ENCODE peak calls at places on chromosomes 12 and 14, in four cellular contexts. One of them, this sample, is unnamed.

GRCh38 chr14:52563120-52563519 is 10.5 kb downstream of the GPR137C start:
- DNase-seq in H1: no peak
- DNase-seq in H9: no peak
- DNase-seq in mesendoderm: peak
- DNase-seq in this sample: peak

GRCh38 chr12:79454338-79454777 is 236.4 kb downstream of the PAWR start:
- DNase-seq in H1: no peak
- DNase-seq in mesendoderm: peak
- DNase-seq in H9: no peak
- DNase-seq in this sample: peak

GRCh38 chr12:26614217-26614616 is 218.8 kb downstream of the ITPR2 start:
- DNase-seq in H9: peak
- DNase-seq in mesendoderm: peak
- DNase-seq in H1: peak
- DNase-seq in this sample: peak

GRCh38 chr14:104146651-104147345 is 8.4 kb downstream of the KIF26A start:
- DNase-seq in mesendoderm: no peak
- DNase-seq in H1: peak
- DNase-seq in H9: peak
- DNase-seq in this sample: no peak

GRCh38 chr14:75634848-75635247 is 25.8 kb downstream of the ERG28 start:
- DNase-seq in H9: no peak
- DNase-seq in H1: no peak
- DNase-seq in mesendoderm: peak
- DNase-seq in this sample: no peak

GRCh38 chr12:104671407-104672095 is 214.8 kb downstream of the CHST11 start:
- DNase-seq in mesendoderm: peak
- DNase-seq in H1: no peak
- DNase-seq in H9: no peak
- DNase-seq in this sample: peak

GRCh38 chr12:110287986-110288385 is 6.9 kb downstream of the ATP2A2 start:
- DNase-seq in H9: no peak
- DNase-seq in mesendoderm: no peak
- DNase-seq in H1: no peak
- DNase-seq in this sample: no peak

GRCh38 chr14:31529053-31529452 is 32.2 kb upstream of the NUBPL start:
- DNase-seq in H9: no peak
- DNase-seq in H1: no peak
- DNase-seq in mesendoderm: no peak
- DNase-seq in this sample: peak

GRCh38 chr12:57755454-57756372 is 810 bp downstream of the MARCHF9 start:
- DNase-seq in mesendoderm: no peak
- DNase-seq in H1: peak
- DNase-seq in H9: no peak
- DNase-seq in this sample: no peak

GRCh38 chr14:64910847-64911495 is 3.3 kb upstream of the CHURC1 start:
- DNase-seq in mesendoderm: peak
- DNase-seq in H1: no peak
- DNase-seq in H9: no peak
- DNase-seq in this sample: peak

GRCh38 chr14:92408186-92408585 is 85.2 kb downstream of the SLC24A4 start:
- DNase-seq in H9: no peak
- DNase-seq in mesendoderm: peak
- DNase-seq in H1: no peak
- DNase-seq in this sample: peak

GRCh38 chr14:92404938-92405337 is 82.0 kb downstream of the SLC24A4 start:
- DNase-seq in H1: no peak
- DNase-seq in mesendoderm: no peak
- DNase-seq in H9: no peak
- DNase-seq in this sample: no peak

GRCh38 chr14:92412912-92413311 is 89.9 kb downstream of the SLC24A4 start:
- DNase-seq in mesendoderm: no peak
- DNase-seq in H1: no peak
- DNase-seq in H9: no peak
- DNase-seq in this sample: peak

GRCh38 chr14:92407395-92407794 is 84.4 kb downstream of the SLC24A4 start:
- DNase-seq in H1: no peak
- DNase-seq in H9: no peak
- DNase-seq in mesendoderm: no peak
- DNase-seq in this sample: no peak

DNA sequence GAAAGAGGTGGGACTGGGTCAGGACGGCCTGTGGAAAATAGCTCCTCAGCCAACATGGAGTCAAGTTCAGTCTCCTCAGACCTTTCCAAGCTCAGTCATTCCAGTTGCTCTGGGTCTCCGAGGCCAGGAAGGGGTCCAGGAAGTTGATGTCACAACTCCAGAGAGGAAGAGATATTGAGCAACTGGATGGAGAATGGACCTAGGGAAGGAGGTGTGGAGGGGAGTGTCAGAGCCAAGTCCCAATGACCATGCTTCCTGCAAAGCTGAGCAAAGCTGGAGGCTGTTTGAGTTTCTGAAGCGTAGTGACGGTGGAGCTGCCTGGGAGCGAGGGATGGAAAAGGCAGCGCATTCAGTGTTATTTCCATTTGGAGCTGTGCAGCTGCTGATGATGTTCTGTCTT is 86.1 kb downstream of the SLC24A4 start:
- DNase-seq in H1: no peak
- DNase-seq in H9: no peak
- DNase-seq in mesendoderm: no peak
- DNase-seq in this sample: no peak
- H2BK120ac ChIP-seq in H1: no peak
- H2BK120ac ChIP-seq in H9: no peak
- H2BK120ac ChIP-seq in mesendoderm: no peak
- H2BK120ac ChIP-seq in this sample: peak

GRCh38 chr14:100291305-100292075 is 14.8 kb downstream of the SLC25A29 start:
- DNase-seq in mesendoderm: no peak
- DNase-seq in H1: no peak
- DNase-seq in H9: no peak
- DNase-seq in this sample: no peak
- H3K56ac ChIP-seq in mesendoderm: no peak
- H3K56ac ChIP-seq in H1: no peak
- H3K56ac ChIP-seq in H9: no peak
- H3K56ac ChIP-seq in this sample: no peak

GRCh38 chr14:56812364-56813103 is 2.3 kb upstream of the OTX2 start:
- DNase-seq in mesendoderm: no peak
- DNase-seq in H1: peak
- DNase-seq in H9: no peak
- DNase-seq in this sample: no peak
- H2BK120ac ChIP-seq in mesendoderm: no peak
- H2BK120ac ChIP-seq in H1: peak
- H2BK120ac ChIP-seq in H9: no peak
- H2BK120ac ChIP-seq in this sample: no peak

DNA sequence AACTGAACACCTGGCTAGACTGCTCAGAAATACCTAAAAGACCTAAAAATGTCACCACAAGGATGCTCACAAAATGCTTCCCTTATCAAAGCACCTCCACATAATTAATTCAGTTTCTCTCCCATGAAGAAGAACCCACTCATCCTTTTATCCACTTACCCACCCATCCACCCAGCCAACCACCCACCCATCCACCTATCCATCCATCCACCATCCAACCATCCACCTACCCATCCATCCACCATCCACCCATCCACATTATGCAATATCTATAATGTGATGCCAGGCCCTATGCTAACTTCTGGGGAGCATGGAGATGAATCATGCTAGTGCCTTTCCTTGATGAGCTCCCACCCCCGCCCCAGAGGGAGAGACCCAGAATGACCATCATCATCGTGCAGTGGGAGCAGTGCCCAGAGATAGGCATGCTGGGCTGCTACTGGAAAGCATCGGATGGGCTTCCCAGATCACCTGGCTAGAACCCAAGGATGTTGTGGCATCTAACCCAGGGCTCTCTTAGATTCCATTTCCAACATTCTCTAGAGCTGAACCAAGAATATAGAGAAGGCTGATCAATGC is 166.6 kb downstream of the TTC7B start:
- DNase-seq in H1: no peak
- DNase-seq in mesendoderm: no peak
- DNase-seq in H9: no peak
- DNase-seq in this sample: no peak
- H3K56ac ChIP-seq in H1: no peak
- H3K56ac ChIP-seq in mesendoderm: no peak
- H3K56ac ChIP-seq in H9: no peak
- H3K56ac ChIP-seq in this sample: no peak

DNA sequence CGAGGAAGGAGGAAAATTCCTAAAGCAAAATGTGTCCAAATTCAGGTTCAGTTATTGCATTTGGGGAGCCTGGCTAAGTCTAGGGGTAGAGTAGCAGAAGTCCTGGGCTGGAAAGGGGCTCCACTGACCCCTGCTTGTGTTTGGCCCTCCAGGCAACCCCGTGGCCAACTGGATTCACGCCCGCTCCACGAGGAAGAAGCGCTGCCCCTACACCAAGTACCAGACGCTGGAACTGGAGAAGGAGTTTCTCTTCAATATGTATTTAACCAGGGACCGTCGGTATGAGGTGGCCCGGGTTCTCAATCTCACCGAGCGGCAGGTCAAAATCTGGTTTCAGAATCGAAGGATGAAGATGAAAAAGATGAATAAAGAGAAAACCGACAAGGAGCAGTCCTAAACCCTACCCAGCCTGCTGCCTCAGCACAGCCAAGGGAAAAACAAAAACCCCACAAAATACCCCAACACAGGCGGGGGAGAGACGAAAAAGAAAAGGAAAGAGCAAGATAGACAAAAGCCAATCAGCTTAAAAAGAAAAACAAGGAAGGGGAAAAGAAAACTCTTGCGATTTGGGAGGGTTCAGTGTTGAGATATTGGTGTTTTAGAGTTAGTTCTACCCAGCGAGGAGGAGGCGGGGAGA is 2.4 kb downstream of the HOXC9 start:
- DNase-seq in H1: no peak
- DNase-seq in mesendoderm: no peak
- DNase-seq in H9: no peak
- DNase-seq in this sample: no peak
- H2BK120ac ChIP-seq in H1: no peak
- H2BK120ac ChIP-seq in mesendoderm: no peak
- H2BK120ac ChIP-seq in H9: no peak
- H2BK120ac ChIP-seq in this sample: no peak

This sample was measured in IMR-90.